ENCODE peak calls at places on chromosomes 13 and 19, in nine cellular contexts. One of them, this sample, is unnamed.
A peak's percentile ranks its signal among the peaks of the same experiment; 100 is the strongest.

GRCh38 chr13:47480121-47480520 is 521.0 kb downstream of the SUCLA2 start:
- DNase-seq in AG04450: peak; percentile 82
- DNase-seq in ascending aorta: no peak
- DNase-seq in naive thymus-derived CD4-positive, alpha-beta T cell: no peak
- DNase-seq in colonic mucosa: no peak
- DNase-seq in A549: no peak
- DNase-seq in kidney: no peak
- DNase-seq in adrenal gland: no peak
- DNase-seq in GM23248: peak; percentile 92
- DNase-seq in this sample: no peak

GRCh38 chr19:33720691-33721682 is 75.7 kb upstream of the KCTD15 start:
- DNase-seq in AG04450: no peak
- DNase-seq in ascending aorta: no peak
- DNase-seq in naive thymus-derived CD4-positive, alpha-beta T cell: no peak
- DNase-seq in colonic mucosa: no peak
- DNase-seq in A549: no peak
- DNase-seq in kidney: peak; percentile 15
- DNase-seq in adrenal gland: no peak
- DNase-seq in GM23248: no peak
- DNase-seq in this sample: peak; percentile 30

GRCh38 chr13:98571955-98572662 is 4.8 kb downstream of the STK24 start:
- DNase-seq in AG04450: no peak
- DNase-seq in ascending aorta: no peak
- DNase-seq in naive thymus-derived CD4-positive, alpha-beta T cell: no peak
- DNase-seq in colonic mucosa: peak; percentile 56
- DNase-seq in A549: no peak
- DNase-seq in kidney: no peak
- DNase-seq in adrenal gland: no peak
- DNase-seq in GM23248: peak; percentile 82
- DNase-seq in this sample: no peak

GRCh38 chr13:22103046-22103445 is 432.2 kb downstream of the FGF9 start:
- DNase-seq in AG04450: no peak
- DNase-seq in ascending aorta: no peak
- DNase-seq in naive thymus-derived CD4-positive, alpha-beta T cell: no peak
- DNase-seq in colonic mucosa: no peak
- DNase-seq in A549: no peak
- DNase-seq in kidney: no peak
- DNase-seq in adrenal gland: no peak
- DNase-seq in GM23248: no peak
- DNase-seq in this sample: no peak

GRCh38 chr19:610801-611505 is 21.3 kb downstream of the HCN2 start:
- DNase-seq in AG04450: peak; percentile 33
- DNase-seq in ascending aorta: no peak
- DNase-seq in naive thymus-derived CD4-positive, alpha-beta T cell: peak; percentile 61
- DNase-seq in colonic mucosa: no peak
- DNase-seq in A549: no peak
- DNase-seq in kidney: peak; percentile 93
- DNase-seq in adrenal gland: peak; percentile 74
- DNase-seq in GM23248: peak; percentile 81
- DNase-seq in this sample: no peak

GRCh38 chr19:7705387-7706187 is 3.7 kb upstream of the FCER2 start:
- DNase-seq in AG04450: no peak
- DNase-seq in ascending aorta: no peak
- DNase-seq in naive thymus-derived CD4-positive, alpha-beta T cell: peak; percentile 83
- DNase-seq in colonic mucosa: peak; percentile 40
- DNase-seq in A549: no peak
- DNase-seq in kidney: no peak
- DNase-seq in adrenal gland: peak; percentile 25
- DNase-seq in GM23248: no peak
- DNase-seq in this sample: peak; percentile 76

GRCh38 chr13:27188239-27188638 is 16.6 kb upstream of the USP12 start:
- DNase-seq in AG04450: no peak
- DNase-seq in ascending aorta: no peak
- DNase-seq in naive thymus-derived CD4-positive, alpha-beta T cell: no peak
- DNase-seq in colonic mucosa: peak; percentile 33
- DNase-seq in A549: no peak
- DNase-seq in kidney: no peak
- DNase-seq in adrenal gland: no peak
- DNase-seq in GM23248: no peak
- DNase-seq in this sample: no peak

GRCh38 chr13:82898625-82899024 is 983.6 kb downstream of the SLITRK1 start:
- DNase-seq in AG04450: no peak
- DNase-seq in ascending aorta: no peak
- DNase-seq in naive thymus-derived CD4-positive, alpha-beta T cell: no peak
- DNase-seq in colonic mucosa: no peak
- DNase-seq in A549: no peak
- DNase-seq in kidney: no peak
- DNase-seq in adrenal gland: no peak
- DNase-seq in GM23248: no peak
- DNase-seq in this sample: no peak

GRCh38 chr13:113976711-113977684 is 3.1 kb upstream of the C13orf46 start:
- DNase-seq in AG04450: peak; percentile 38
- DNase-seq in ascending aorta: no peak
- DNase-seq in naive thymus-derived CD4-positive, alpha-beta T cell: no peak
- DNase-seq in colonic mucosa: no peak
- DNase-seq in A549: peak; percentile 11
- DNase-seq in kidney: peak; percentile 79
- DNase-seq in adrenal gland: no peak
- DNase-seq in GM23248: peak; percentile 85
- DNase-seq in this sample: peak; percentile 65

GRCh38 chr13:19644947-19645439 is 11.5 kb downstream of the MPHOSPH8 start:
- DNase-seq in AG04450: no peak
- DNase-seq in ascending aorta: no peak
- DNase-seq in naive thymus-derived CD4-positive, alpha-beta T cell: no peak
- DNase-seq in colonic mucosa: no peak
- DNase-seq in A549: no peak
- DNase-seq in kidney: no peak
- DNase-seq in adrenal gland: no peak
- DNase-seq in GM23248: no peak
- DNase-seq in this sample: no peak

GRCh38 chr19:48822514-48822913 is 11.7 kb upstream of the BCAT2 start:
- DNase-seq in AG04450: no peak
- DNase-seq in ascending aorta: no peak
- DNase-seq in naive thymus-derived CD4-positive, alpha-beta T cell: no peak
- DNase-seq in colonic mucosa: no peak
- DNase-seq in A549: no peak
- DNase-seq in kidney: no peak
- DNase-seq in adrenal gland: no peak
- DNase-seq in GM23248: no peak
- DNase-seq in this sample: no peak

GRCh38 chr19:49114630-49115363 is 627 bp downstream of the LIN7B start:
- DNase-seq in AG04450: no peak
- DNase-seq in ascending aorta: no peak
- DNase-seq in naive thymus-derived CD4-positive, alpha-beta T cell: peak; percentile 49
- DNase-seq in colonic mucosa: peak; percentile 69
- DNase-seq in A549: no peak
- DNase-seq in kidney: peak; percentile 90
- DNase-seq in adrenal gland: peak; percentile 65
- DNase-seq in GM23248: peak; percentile 72
- DNase-seq in this sample: peak; percentile 84

GRCh38 chr13:66219493-66219892 is 1010.6 kb downstream of the PCDH9 start:
- DNase-seq in AG04450: no peak
- DNase-seq in ascending aorta: no peak
- DNase-seq in naive thymus-derived CD4-positive, alpha-beta T cell: no peak
- DNase-seq in colonic mucosa: no peak
- DNase-seq in A549: no peak
- DNase-seq in kidney: no peak
- DNase-seq in adrenal gland: no peak
- DNase-seq in GM23248: no peak
- DNase-seq in this sample: no peak

GRCh38 chr19:39379865-39380399 is 11.0 kb downstream of the PAF1 start:
- DNase-seq in AG04450: no peak
- DNase-seq in ascending aorta: no peak
- DNase-seq in naive thymus-derived CD4-positive, alpha-beta T cell: no peak
- DNase-seq in colonic mucosa: no peak
- DNase-seq in A549: no peak
- DNase-seq in kidney: no peak
- DNase-seq in adrenal gland: no peak
- DNase-seq in GM23248: no peak
- DNase-seq in this sample: no peak

GRCh38 chr13:113041293-113041690 is 64.3 kb upstream of the F7 start:
- DNase-seq in AG04450: no peak
- DNase-seq in ascending aorta: no peak
- DNase-seq in naive thymus-derived CD4-positive, alpha-beta T cell: no peak
- DNase-seq in colonic mucosa: no peak
- DNase-seq in A549: no peak
- DNase-seq in kidney: peak; percentile 49
- DNase-seq in adrenal gland: no peak
- DNase-seq in GM23248: no peak
- DNase-seq in this sample: no peak

GRCh38 chr13:27793377-27794074 is 1.2 kb downstream of the GSX1 start:
- DNase-seq in AG04450: no peak
- DNase-seq in ascending aorta: no peak
- DNase-seq in naive thymus-derived CD4-positive, alpha-beta T cell: no peak
- DNase-seq in colonic mucosa: no peak
- DNase-seq in A549: no peak
- DNase-seq in kidney: no peak
- DNase-seq in adrenal gland: no peak
- DNase-seq in GM23248: no peak
- DNase-seq in this sample: no peak

GRCh38 chr13:36915891-36916640 is 4.0 kb downstream of the SMAD9 start:
- DNase-seq in AG04450: no peak
- DNase-seq in ascending aorta: no peak
- DNase-seq in naive thymus-derived CD4-positive, alpha-beta T cell: no peak
- DNase-seq in colonic mucosa: no peak
- DNase-seq in A549: no peak
- DNase-seq in kidney: no peak
- DNase-seq in adrenal gland: no peak
- DNase-seq in GM23248: no peak
- DNase-seq in this sample: no peak

GRCh38 chr19:9500796-9501195 is 2.4 kb upstream of the ZNF560 start:
- DNase-seq in AG04450: no peak
- DNase-seq in ascending aorta: no peak
- DNase-seq in naive thymus-derived CD4-positive, alpha-beta T cell: no peak
- DNase-seq in colonic mucosa: no peak
- DNase-seq in A549: no peak
- DNase-seq in kidney: no peak
- DNase-seq in adrenal gland: no peak
- DNase-seq in GM23248: no peak
- DNase-seq in this sample: no peak

GRCh38 chr19:9494096-9494495 is 4.3 kb downstream of the ZNF560 start:
- DNase-seq in AG04450: no peak
- DNase-seq in ascending aorta: no peak
- DNase-seq in naive thymus-derived CD4-positive, alpha-beta T cell: no peak
- DNase-seq in colonic mucosa: no peak
- DNase-seq in A549: no peak
- DNase-seq in kidney: no peak
- DNase-seq in adrenal gland: no peak
- DNase-seq in GM23248: no peak
- DNase-seq in this sample: no peak

GRCh38 chr19:9498183-9498902 is at the start of gene ZNF560:
- DNase-seq in AG04450: no peak
- DNase-seq in ascending aorta: no peak
- DNase-seq in naive thymus-derived CD4-positive, alpha-beta T cell: no peak
- DNase-seq in colonic mucosa: no peak
- DNase-seq in A549: no peak
- DNase-seq in kidney: no peak
- DNase-seq in adrenal gland: no peak
- DNase-seq in GM23248: peak; percentile 59
- DNase-seq in this sample: no peak
- H3K9me3 ChIP-seq in AG04450: peaks cover 44% of the 10 kb centered on the region
- H3K9me3 ChIP-seq in ascending aorta: peaks cover 42% of the 10 kb centered on the region
- H3K9me3 ChIP-seq in naive thymus-derived CD4-positive, alpha-beta T cell: peaks cover 4% of the 10 kb centered on the region
- H3K9me3 ChIP-seq in colonic mucosa: peaks cover 14% of the 10 kb centered on the region
- H3K9me3 ChIP-seq in A549: peaks cover 10% of the 10 kb centered on the region
- H3K9me3 ChIP-seq in kidney: peaks cover 3% of the 10 kb centered on the region
- H3K9me3 ChIP-seq in adrenal gland: no peaks in the 10 kb centered on the region
- H3K9me3 ChIP-seq in GM23248: no peaks in the 10 kb centered on the region
- H3K9me3 ChIP-seq in this sample: peaks cover 28% of the 10 kb centered on the region

GRCh38 chr13:108789476-108789875 is 160.1 kb downstream of the MYO16 start:
- DNase-seq in AG04450: no peak
- DNase-seq in ascending aorta: no peak
- DNase-seq in naive thymus-derived CD4-positive, alpha-beta T cell: no peak
- DNase-seq in colonic mucosa: no peak
- DNase-seq in A549: no peak
- DNase-seq in kidney: no peak
- DNase-seq in adrenal gland: no peak
- DNase-seq in GM23248: no peak
- DNase-seq in this sample: no peak
- H3K27ac ChIP-seq in AG04450: no peak overlapping the region
- H3K27ac ChIP-seq in ascending aorta: no peak overlapping the region
- H3K27ac ChIP-seq in naive thymus-derived CD4-positive, alpha-beta T cell: no peak overlapping the region
- H3K27ac ChIP-seq in colonic mucosa: no peak overlapping the region
- H3K27ac ChIP-seq in A549: no peak overlapping the region
- H3K27ac ChIP-seq in kidney: no peak overlapping the region
- H3K27ac ChIP-seq in adrenal gland: no peak overlapping the region
- H3K27ac ChIP-seq in GM23248: no peak overlapping the region
- H3K27ac ChIP-seq in this sample: no peak overlapping the region

GRCh38 chr19:15825753-15826152 is 10.3 kb upstream of the OR10H1 start:
- DNase-seq in AG04450: no peak
- DNase-seq in ascending aorta: no peak
- DNase-seq in naive thymus-derived CD4-positive, alpha-beta T cell: no peak
- DNase-seq in colonic mucosa: no peak
- DNase-seq in A549: no peak
- DNase-seq in kidney: no peak
- DNase-seq in adrenal gland: no peak
- DNase-seq in GM23248: no peak
- DNase-seq in this sample: no peak
- H3K9me3 ChIP-seq in AG04450: no peaks in the 10 kb centered on the region
- H3K9me3 ChIP-seq in ascending aorta: no peaks in the 10 kb centered on the region
- H3K9me3 ChIP-seq in naive thymus-derived CD4-positive, alpha-beta T cell: no peaks in the 10 kb centered on the region
- H3K9me3 ChIP-seq in colonic mucosa: no peaks in the 10 kb centered on the region
- H3K9me3 ChIP-seq in A549: no peaks in the 10 kb centered on the region
- H3K9me3 ChIP-seq in kidney: no peaks in the 10 kb centered on the region
- H3K9me3 ChIP-seq in adrenal gland: no peaks in the 10 kb centered on the region
- H3K9me3 ChIP-seq in GM23248: no peaks in the 10 kb centered on the region
- H3K9me3 ChIP-seq in this sample: no peaks in the 10 kb centered on the region

GRCh38 chr19:56748443-56748842 is 76.9 kb upstream of the ZNF835 start:
- DNase-seq in AG04450: no peak
- DNase-seq in ascending aorta: no peak
- DNase-seq in naive thymus-derived CD4-positive, alpha-beta T cell: no peak
- DNase-seq in colonic mucosa: no peak
- DNase-seq in A549: no peak
- DNase-seq in kidney: no peak
- DNase-seq in adrenal gland: peak; percentile 27
- DNase-seq in GM23248: peak; percentile 36
- DNase-seq in this sample: no peak
- H3K27ac ChIP-seq in AG04450: no peak overlapping the region
- H3K27ac ChIP-seq in ascending aorta: no peak overlapping the region
- H3K27ac ChIP-seq in naive thymus-derived CD4-positive, alpha-beta T cell: no peak overlapping the region
- H3K27ac ChIP-seq in colonic mucosa: no peak overlapping the region
- H3K27ac ChIP-seq in A549: no peak overlapping the region
- H3K27ac ChIP-seq in kidney: no peak overlapping the region
- H3K27ac ChIP-seq in adrenal gland: no peak overlapping the region
- H3K27ac ChIP-seq in GM23248: no peak overlapping the region
- H3K27ac ChIP-seq in this sample: no peak overlapping the region

GRCh38 chr19:56993851-56994250 is 125.9 kb upstream of the USP29 start:
- DNase-seq in AG04450: no peak
- DNase-seq in ascending aorta: no peak
- DNase-seq in naive thymus-derived CD4-positive, alpha-beta T cell: no peak
- DNase-seq in colonic mucosa: no peak
- DNase-seq in A549: no peak
- DNase-seq in kidney: no peak
- DNase-seq in adrenal gland: no peak
- DNase-seq in GM23248: no peak
- DNase-seq in this sample: no peak
- H3K9me3 ChIP-seq in AG04450: peaks cover 73% of the 10 kb centered on the region
- H3K9me3 ChIP-seq in ascending aorta: no peaks in the 10 kb centered on the region
- H3K9me3 ChIP-seq in naive thymus-derived CD4-positive, alpha-beta T cell: no peaks in the 10 kb centered on the region
- H3K9me3 ChIP-seq in colonic mucosa: no peaks in the 10 kb centered on the region
- H3K9me3 ChIP-seq in A549: peaks cover 51% of the 10 kb centered on the region
- H3K9me3 ChIP-seq in kidney: no peaks in the 10 kb centered on the region
- H3K9me3 ChIP-seq in adrenal gland: no peaks in the 10 kb centered on the region
- H3K9me3 ChIP-seq in GM23248: no peaks in the 10 kb centered on the region
- H3K9me3 ChIP-seq in this sample: no peaks in the 10 kb centered on the region

This sample was measured in upper lobe of right lung.